ENCODE peak calls at places on chromosomes 11 and 22, in ten cellular contexts. One of them, this sample, is unnamed.
A peak's percentile ranks its signal among the peaks of the same experiment; 100 is the strongest.

GRCh38 chr11:40130427-40130826 is 1329.0 kb downstream of the LRRC4C start:
- DNase-seq in DMS153: no peak
- DNase-seq in kidney: no peak
- DNase-seq in ovary: no peak
- DNase-seq in left ventricle myocardium superior: no peak
- DNase-seq in GM13977: no peak
- DNase-seq in cardiac fibroblast: no peak
- DNase-seq in iPS-NIHi11: peak; percentile 5
- DNase-seq in activated T-cell treated with anti-CD3 and anti-CD28 coated beads, Interleukin-2, amount 50 U/mL, for 72 hours: no peak
- DNase-seq in nucleus accumbens: no peak
- DNase-seq in this sample: no peak

GRCh38 chr11:45336136-45336535 is 50.0 kb upstream of the SYT13 start:
- DNase-seq in ovary: no peak
- DNase-seq in DMS153: peak; percentile 64
- DNase-seq in GM13977: no peak
- DNase-seq in nucleus accumbens: no peak
- DNase-seq in left ventricle myocardium superior: no peak
- DNase-seq in cardiac fibroblast: no peak
- DNase-seq in iPS-NIHi11: no peak
- DNase-seq in activated T-cell treated with anti-CD3 and anti-CD28 coated beads, Interleukin-2, amount 50 U/mL, for 72 hours: no peak
- DNase-seq in kidney: no peak
- DNase-seq in this sample: no peak

GRCh38 chr22:26442086-26442756 is 13.2 kb downstream of the ASPHD2 start:
- DNase-seq in activated T-cell treated with anti-CD3 and anti-CD28 coated beads, Interleukin-2, amount 50 U/mL, for 72 hours: no peak
- DNase-seq in iPS-NIHi11: peak; percentile 37
- DNase-seq in left ventricle myocardium superior: no peak
- DNase-seq in nucleus accumbens: no peak
- DNase-seq in cardiac fibroblast: no peak
- DNase-seq in DMS153: no peak
- DNase-seq in ovary: no peak
- DNase-seq in GM13977: no peak
- DNase-seq in kidney: no peak
- DNase-seq in this sample: no peak

GRCh38 chr22:41589260-41589600 is 410 bp downstream of the PMM1 start:
- DNase-seq in kidney: peak; percentile 85
- DNase-seq in iPS-NIHi11: peak; percentile 63
- DNase-seq in left ventricle myocardium superior: no peak
- DNase-seq in activated T-cell treated with anti-CD3 and anti-CD28 coated beads, Interleukin-2, amount 50 U/mL, for 72 hours: no peak
- DNase-seq in DMS153: no peak
- DNase-seq in cardiac fibroblast: peak; percentile 41
- DNase-seq in ovary: no peak
- DNase-seq in GM13977: peak; percentile 37
- DNase-seq in nucleus accumbens: no peak
- DNase-seq in this sample: no peak

GRCh38 chr22:35203583-35203982 is 53.7 kb upstream of the HMGXB4 start:
- DNase-seq in left ventricle myocardium superior: no peak
- DNase-seq in ovary: no peak
- DNase-seq in nucleus accumbens: no peak
- DNase-seq in cardiac fibroblast: no peak
- DNase-seq in DMS153: no peak
- DNase-seq in activated T-cell treated with anti-CD3 and anti-CD28 coated beads, Interleukin-2, amount 50 U/mL, for 72 hours: no peak
- DNase-seq in iPS-NIHi11: no peak
- DNase-seq in GM13977: no peak
- DNase-seq in kidney: no peak
- DNase-seq in this sample: no peak

GRCh38 chr11:114384487-114384886 is 15.8 kb downstream of the C11orf71 start:
- DNase-seq in left ventricle myocardium superior: no peak
- DNase-seq in nucleus accumbens: no peak
- DNase-seq in kidney: no peak
- DNase-seq in iPS-NIHi11: no peak
- DNase-seq in activated T-cell treated with anti-CD3 and anti-CD28 coated beads, Interleukin-2, amount 50 U/mL, for 72 hours: no peak
- DNase-seq in ovary: no peak
- DNase-seq in GM13977: no peak
- DNase-seq in DMS153: no peak
- DNase-seq in cardiac fibroblast: no peak
- DNase-seq in this sample: no peak

GRCh38 chr11:818396-819128 is at the start of gene PNPLA2:
- DNase-seq in activated T-cell treated with anti-CD3 and anti-CD28 coated beads, Interleukin-2, amount 50 U/mL, for 72 hours: no peak
- DNase-seq in left ventricle myocardium superior: peak; percentile 52
- DNase-seq in ovary: no peak
- DNase-seq in DMS153: no peak
- DNase-seq in nucleus accumbens: no peak
- DNase-seq in iPS-NIHi11: no peak
- DNase-seq in kidney: peak; percentile 92
- DNase-seq in cardiac fibroblast: peak; percentile 73
- DNase-seq in GM13977: no peak
- DNase-seq in this sample: no peak

GRCh38 chr11:112454841-112455240 is 194.2 kb upstream of the PLET1 start:
- DNase-seq in left ventricle myocardium superior: no peak
- DNase-seq in kidney: no peak
- DNase-seq in DMS153: no peak
- DNase-seq in cardiac fibroblast: no peak
- DNase-seq in activated T-cell treated with anti-CD3 and anti-CD28 coated beads, Interleukin-2, amount 50 U/mL, for 72 hours: no peak
- DNase-seq in ovary: no peak
- DNase-seq in GM13977: no peak
- DNase-seq in nucleus accumbens: no peak
- DNase-seq in iPS-NIHi11: no peak
- DNase-seq in this sample: no peak

GRCh38 chr22:50184541-50185383 is 951 bp upstream of the TRABD start:
- DNase-seq in left ventricle myocardium superior: peak; percentile 53
- DNase-seq in DMS153: no peak
- DNase-seq in cardiac fibroblast: no peak
- DNase-seq in activated T-cell treated with anti-CD3 and anti-CD28 coated beads, Interleukin-2, amount 50 U/mL, for 72 hours: no peak
- DNase-seq in iPS-NIHi11: peak; percentile 65
- DNase-seq in ovary: peak; percentile 69
- DNase-seq in GM13977: no peak
- DNase-seq in kidney: peak; percentile 87
- DNase-seq in nucleus accumbens: no peak
- DNase-seq in this sample: no peak

GRCh38 chr11:34837246-34837856 is 78.8 kb downstream of the APIP start:
- DNase-seq in left ventricle myocardium superior: no peak
- DNase-seq in iPS-NIHi11: no peak
- DNase-seq in nucleus accumbens: no peak
- DNase-seq in cardiac fibroblast: no peak
- DNase-seq in GM13977: no peak
- DNase-seq in kidney: no peak
- DNase-seq in ovary: no peak
- DNase-seq in DMS153: no peak
- DNase-seq in activated T-cell treated with anti-CD3 and anti-CD28 coated beads, Interleukin-2, amount 50 U/mL, for 72 hours: no peak
- DNase-seq in this sample: no peak

GRCh38 chr11:107799245-107799859 is 59.2 kb downstream of the SLC35F2 start:
- DNase-seq in GM13977: peak; percentile 65
- DNase-seq in iPS-NIHi11: peak; percentile 72
- DNase-seq in activated T-cell treated with anti-CD3 and anti-CD28 coated beads, Interleukin-2, amount 50 U/mL, for 72 hours: peak; percentile 59
- DNase-seq in DMS153: peak; percentile 14
- DNase-seq in cardiac fibroblast: peak; percentile 78
- DNase-seq in ovary: peak; percentile 54
- DNase-seq in left ventricle myocardium superior: peak; percentile 73
- DNase-seq in nucleus accumbens: no peak
- DNase-seq in kidney: peak; percentile 76
- DNase-seq in this sample: peak; percentile 8

GRCh38 chr22:36201630-36202312 is at the start of gene APOL4:
- DNase-seq in DMS153: no peak
- DNase-seq in activated T-cell treated with anti-CD3 and anti-CD28 coated beads, Interleukin-2, amount 50 U/mL, for 72 hours: no peak
- DNase-seq in ovary: peak; percentile 82
- DNase-seq in iPS-NIHi11: no peak
- DNase-seq in GM13977: no peak
- DNase-seq in cardiac fibroblast: peak; percentile 79
- DNase-seq in nucleus accumbens: no peak
- DNase-seq in kidney: peak; percentile 91
- DNase-seq in left ventricle myocardium superior: peak; percentile 90
- DNase-seq in this sample: peak; percentile 10

GRCh38 chr22:22237521-22237920 is 7.1 kb upstream of the VPREB1 start:
- DNase-seq in cardiac fibroblast: no peak
- DNase-seq in activated T-cell treated with anti-CD3 and anti-CD28 coated beads, Interleukin-2, amount 50 U/mL, for 72 hours: no peak
- DNase-seq in kidney: no peak
- DNase-seq in nucleus accumbens: no peak
- DNase-seq in ovary: no peak
- DNase-seq in left ventricle myocardium superior: no peak
- DNase-seq in DMS153: no peak
- DNase-seq in iPS-NIHi11: no peak
- DNase-seq in GM13977: no peak
- DNase-seq in this sample: no peak

GRCh38 chr22:40808018-40808841 is 10.9 kb downstream of the SLC25A17 start:
- DNase-seq in DMS153: no peak
- DNase-seq in left ventricle myocardium superior: no peak
- DNase-seq in iPS-NIHi11: no peak
- DNase-seq in cardiac fibroblast: peak; percentile 21
- DNase-seq in activated T-cell treated with anti-CD3 and anti-CD28 coated beads, Interleukin-2, amount 50 U/mL, for 72 hours: no peak
- DNase-seq in kidney: no peak
- DNase-seq in ovary: no peak
- DNase-seq in GM13977: no peak
- DNase-seq in nucleus accumbens: no peak
- DNase-seq in this sample: no peak

GRCh38 chr22:45977003-45977395 is at the start of gene WNT7B:
- DNase-seq in DMS153: peak; percentile 54
- DNase-seq in activated T-cell treated with anti-CD3 and anti-CD28 coated beads, Interleukin-2, amount 50 U/mL, for 72 hours: no peak
- DNase-seq in iPS-NIHi11: no peak
- DNase-seq in kidney: no peak
- DNase-seq in ovary: no peak
- DNase-seq in GM13977: no peak
- DNase-seq in nucleus accumbens: no peak
- DNase-seq in left ventricle myocardium superior: no peak
- DNase-seq in cardiac fibroblast: no peak
- DNase-seq in this sample: peak; percentile 45

GRCh38 chr11:116427903-116428637 is 344.7 kb downstream of the BUD13 start:
- DNase-seq in left ventricle myocardium superior: peak; percentile 33
- DNase-seq in ovary: no peak
- DNase-seq in kidney: no peak
- DNase-seq in activated T-cell treated with anti-CD3 and anti-CD28 coated beads, Interleukin-2, amount 50 U/mL, for 72 hours: no peak
- DNase-seq in GM13977: no peak
- DNase-seq in iPS-NIHi11: no peak
- DNase-seq in cardiac fibroblast: no peak
- DNase-seq in nucleus accumbens: no peak
- DNase-seq in DMS153: peak; percentile 17
- DNase-seq in this sample: peak; percentile 41

GRCh38 chr11:59216654-59217640 is 4.2 kb upstream of the MPEG1 start:
- DNase-seq in activated T-cell treated with anti-CD3 and anti-CD28 coated beads, Interleukin-2, amount 50 U/mL, for 72 hours: peak; percentile 8
- DNase-seq in cardiac fibroblast: peak; percentile 25
- DNase-seq in DMS153: no peak
- DNase-seq in ovary: no peak
- DNase-seq in kidney: no peak
- DNase-seq in nucleus accumbens: no peak
- DNase-seq in left ventricle myocardium superior: no peak
- DNase-seq in iPS-NIHi11: no peak
- DNase-seq in GM13977: peak; percentile 56
- DNase-seq in this sample: no peak

GRCh38 chr22:38314140-38314991 is 2.9 kb downstream of the CSNK1E start:
- DNase-seq in kidney: no peak
- DNase-seq in iPS-NIHi11: no peak
- DNase-seq in left ventricle myocardium superior: no peak
- DNase-seq in cardiac fibroblast: peak; percentile 50
- DNase-seq in nucleus accumbens: no peak
- DNase-seq in DMS153: no peak
- DNase-seq in GM13977: no peak
- DNase-seq in ovary: peak; percentile 60
- DNase-seq in activated T-cell treated with anti-CD3 and anti-CD28 coated beads, Interleukin-2, amount 50 U/mL, for 72 hours: no peak
- DNase-seq in this sample: no peak

GRCh38 chr11:93054881-93055280 is 85.4 kb downstream of the MTNR1B start:
- DNase-seq in left ventricle myocardium superior: no peak
- DNase-seq in ovary: no peak
- DNase-seq in DMS153: no peak
- DNase-seq in kidney: no peak
- DNase-seq in GM13977: no peak
- DNase-seq in cardiac fibroblast: peak; percentile 84
- DNase-seq in activated T-cell treated with anti-CD3 and anti-CD28 coated beads, Interleukin-2, amount 50 U/mL, for 72 hours: peak; percentile 39
- DNase-seq in nucleus accumbens: no peak
- DNase-seq in iPS-NIHi11: no peak
- DNase-seq in this sample: no peak

GRCh38 chr11:17544181-17544622 is at the start of gene USH1C:
- DNase-seq in GM13977: no peak
- DNase-seq in cardiac fibroblast: no peak
- DNase-seq in nucleus accumbens: no peak
- DNase-seq in kidney: peak; percentile 80
- DNase-seq in left ventricle myocardium superior: peak; percentile 41
- DNase-seq in DMS153: no peak
- DNase-seq in iPS-NIHi11: peak; percentile 95
- DNase-seq in ovary: no peak
- DNase-seq in activated T-cell treated with anti-CD3 and anti-CD28 coated beads, Interleukin-2, amount 50 U/mL, for 72 hours: peak; percentile 33
- DNase-seq in this sample: no peak

GRCh38 chr22:39556970-39557811 is 13.4 kb upstream of the CACNA1I start:
- DNase-seq in iPS-NIHi11: peak; percentile 59
- DNase-seq in ovary: peak; percentile 35
- DNase-seq in left ventricle myocardium superior: no peak
- DNase-seq in cardiac fibroblast: peak; percentile 22
- DNase-seq in kidney: no peak
- DNase-seq in DMS153: no peak
- DNase-seq in GM13977: no peak
- DNase-seq in activated T-cell treated with anti-CD3 and anti-CD28 coated beads, Interleukin-2, amount 50 U/mL, for 72 hours: peak; percentile 39
- DNase-seq in nucleus accumbens: no peak
- DNase-seq in this sample: no peak

GRCh38 chr11:40337118-40337517 is 1122.3 kb downstream of the LRRC4C start:
- DNase-seq in cardiac fibroblast: peak; percentile 2
- DNase-seq in kidney: no peak
- DNase-seq in left ventricle myocardium superior: no peak
- DNase-seq in activated T-cell treated with anti-CD3 and anti-CD28 coated beads, Interleukin-2, amount 50 U/mL, for 72 hours: no peak
- DNase-seq in ovary: no peak
- DNase-seq in iPS-NIHi11: no peak
- DNase-seq in DMS153: no peak
- DNase-seq in nucleus accumbens: no peak
- DNase-seq in GM13977: no peak
- DNase-seq in this sample: no peak